ENCODE peak calls at places on chromosome 16, in four cellular contexts. F, U, G and R are unnamed samples.

GRCh38 chr16:68005786-68006286 is 6.6 kb upstream of the DPEP2 start:
- DNase-seq in F (peak; percentile 47), U (no peak), G (peak; percentile 60), R (no peak)

GRCh38 chr16:56041556-56042140 is 149.6 kb upstream of the GNAO1 start:
- DNase-seq in G (no peak), F (peak; percentile 14), U (no peak), R (no peak)

GRCh38 chr16:48499822-48500440 is 110.0 kb downstream of the N4BP1 start:
- DNase-seq in F (peak; percentile 28), U (no peak), G (peak; percentile 73), R (no peak)

GRCh38 chr16:30091474-30092372 is at the start of gene TBX6:
- DNase-seq in F (peak; percentile 96), U (peak; percentile 95), G (peak; percentile 91), R (peak; percentile 93)

GRCh38 chr16:15704545-15704987 is 54.5 kb downstream of the NDE1 start:
- DNase-seq in G (peak; percentile 67), F (peak; percentile 78), U (peak; percentile 68), R (peak; percentile 81)

GRCh38 chr16:54177052-54177856 is 109.3 kb downstream of the IRX3 start:
- DNase-seq in F (no peak), U (no peak), G (no peak), R (no peak)

GRCh38 chr16:19810817-19811731 is 73.6 kb downstream of the GPRC5B start:
- DNase-seq in G (no peak), U (no peak), F (no peak), R (no peak)

GRCh38 chr16:2015947-2016208 is 3.7 kb upstream of the NPW start:
- DNase-seq in F (no peak), U (no peak), G (no peak), R (no peak)

GRCh38 chr16:21684199-21684598 is 20.4 kb downstream of the OTOA start:
- DNase-seq in U (no peak), F (peak; percentile 21), G (peak; percentile 26), R (peak; percentile 32)

GRCh38 chr16:1374418-1375297 is 22.9 kb downstream of the GNPTG start:
- DNase-seq in G (no peak), U (no peak), F (no peak), R (no peak)

GRCh38 chr16:48561960-48562393 is 48.0 kb downstream of the N4BP1 start:
- DNase-seq in F (no peak), U (no peak), G (peak; percentile 38), R (no peak)

GRCh38 chr16:65124596-65124995 is 2.7 kb upstream of the CDH11 start:
- DNase-seq in F (no peak), U (no peak), G (no peak), R (no peak)

DNA sequence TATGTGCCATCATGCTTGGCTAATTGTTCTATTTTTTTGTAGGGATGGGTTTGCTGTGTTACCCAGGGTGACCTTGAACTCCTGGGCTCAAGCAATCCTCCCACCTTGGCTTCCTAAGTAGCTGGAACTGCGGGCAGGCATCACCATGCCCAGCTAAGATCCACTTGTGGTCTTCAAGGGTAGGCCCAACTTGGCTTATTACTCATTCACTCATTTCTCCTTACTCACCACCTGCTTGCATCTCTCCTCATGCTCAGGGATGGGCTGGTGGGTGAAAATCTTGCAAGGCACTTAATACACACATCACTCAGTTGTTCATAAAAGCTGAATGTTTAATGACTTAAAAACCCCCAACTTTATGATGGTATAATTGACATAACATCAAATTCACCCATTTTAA is 207.8 kb downstream of the SHISA9 start:
- DNase-seq in U (no peak), F (no peak), G (no peak), R (no peak)
- H3K27ac ChIP-seq in U (no peak overlapping the region), F (no peak overlapping the region), G (no peak overlapping the region), R (no peak overlapping the region)

DNA sequence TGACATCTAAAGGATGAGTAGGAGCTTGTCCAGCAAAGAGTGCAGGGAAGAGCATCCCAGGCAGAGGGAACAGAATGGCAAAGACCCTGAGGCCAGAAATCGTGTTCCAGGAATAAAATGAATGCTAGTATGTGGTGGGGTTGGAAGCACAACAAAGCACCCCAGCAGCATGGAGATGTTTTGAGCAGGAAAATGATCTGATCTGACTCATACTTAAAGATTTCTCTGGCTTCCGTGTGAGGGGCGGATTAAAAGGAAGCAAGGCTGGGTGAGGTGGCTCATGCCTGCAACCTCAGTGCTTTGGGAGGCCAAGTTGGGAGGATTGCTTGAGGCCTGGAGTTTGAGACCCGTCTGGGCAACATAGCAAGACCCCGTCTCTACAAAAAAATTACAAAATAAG is 2.3 kb downstream of the SLC5A11 start:
- DNase-seq in G (no peak), U (no peak), F (no peak), R (no peak)
- H3K27ac ChIP-seq in G (no peak overlapping the region), U (no peak overlapping the region), F (no peak overlapping the region), R (no peak overlapping the region)

GRCh38 chr16:27722892-27723450 is 173.0 kb downstream of the KATNIP start:
- DNase-seq in G (no peak), U (no peak), F (no peak), R (peak; percentile 46)

GRCh38 chr16:27720731-27721547 is 171.0 kb downstream of the KATNIP start:
- DNase-seq in G (no peak), F (no peak), U (peak; percentile 31), R (no peak)

GRCh38 chr16:27723711-27724490 is 174.0 kb downstream of the KATNIP start:
- DNase-seq in F (peak; percentile 22), G (no peak), U (no peak), R (peak; percentile 32)

GRCh38 chr16:27721548-27722265 is 171.8 kb downstream of the KATNIP start:
- DNase-seq in U (peak; percentile 63), G (peak; percentile 59), F (peak; percentile 37), R (peak; percentile 57)

DNA sequence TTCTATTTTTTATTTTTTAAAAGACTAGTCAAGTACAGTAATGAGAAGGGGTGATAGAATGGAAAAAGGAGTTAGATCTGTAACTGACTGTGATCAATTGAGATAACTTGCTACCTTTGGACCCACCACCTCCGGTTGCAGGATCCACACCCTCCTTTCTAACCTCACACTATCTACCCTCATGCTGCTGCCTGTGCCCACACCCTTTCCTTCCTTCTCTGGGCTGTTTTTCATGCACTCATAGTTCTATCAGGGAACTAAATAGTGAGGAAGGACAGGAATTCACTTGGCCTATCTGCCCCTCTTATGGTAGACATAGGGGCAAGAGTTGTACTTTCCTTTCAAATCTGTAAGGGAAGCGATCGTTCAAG is 172.3 kb downstream of the KATNIP start:
- DNase-seq in G (no peak), F (peak; percentile 29), U (no peak), R (peak; percentile 60)
- H3K27ac ChIP-seq in G (no peak overlapping the region), F (peak overlapping the region; percentile 61), U (no peak overlapping the region), R (peak overlapping the region; percentile 51)

DNA sequence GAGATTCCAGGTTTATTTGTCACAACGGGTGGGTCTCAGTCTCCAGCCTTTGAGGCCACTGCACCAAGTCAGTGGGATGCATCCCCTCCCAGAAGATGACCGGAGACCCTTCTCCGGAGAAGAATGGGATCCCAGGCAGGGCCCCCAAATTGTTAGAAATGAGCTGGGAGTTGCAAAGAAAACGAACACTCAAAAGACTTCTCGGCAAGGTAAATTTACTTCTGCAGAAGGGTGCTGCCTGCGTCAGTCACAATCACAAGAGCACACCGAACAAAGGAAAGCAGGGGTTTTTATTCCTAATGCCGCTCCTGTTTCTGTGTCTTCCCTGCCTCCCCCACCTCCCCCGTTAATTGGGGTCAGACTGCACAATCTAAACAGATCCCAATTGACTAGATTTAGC is 61.4 kb downstream of the ATF7IP2 start:
- DNase-seq in U (no peak), G (no peak), F (no peak), R (no peak)
- H3K27ac ChIP-seq in U (no peak overlapping the region), G (no peak overlapping the region), F (no peak overlapping the region), R (no peak overlapping the region)

GRCh38 chr16:11551842-11552241 is 34.9 kb downstream of the LITAF start:
- DNase-seq in F (no peak), G (no peak), U (no peak), R (no peak)
- H3K27ac ChIP-seq in F (peak overlapping the region; percentile 69), G (no peak overlapping the region), U (no peak overlapping the region), R (no peak overlapping the region)

GRCh38 chr16:57406881-57407280 is 2.3 kb downstream of the CCL17 start:
- DNase-seq in U (no peak), G (no peak), F (no peak), R (no peak)

GRCh38 chr16:57407521-57408353 is 3.2 kb downstream of the CCL17 start:
- DNase-seq in G (no peak), F (no peak), U (no peak), R (no peak)

GRCh38 chr16:57411362-57411976 is 6.9 kb downstream of the CCL17 start:
- DNase-seq in U (no peak), F (no peak), G (no peak), R (no peak)

GRCh38 chr16:57409870-57410585 is 5.5 kb downstream of the CCL17 start:
- DNase-seq in F (no peak), U (no peak), G (no peak), R (no peak)

DNA sequence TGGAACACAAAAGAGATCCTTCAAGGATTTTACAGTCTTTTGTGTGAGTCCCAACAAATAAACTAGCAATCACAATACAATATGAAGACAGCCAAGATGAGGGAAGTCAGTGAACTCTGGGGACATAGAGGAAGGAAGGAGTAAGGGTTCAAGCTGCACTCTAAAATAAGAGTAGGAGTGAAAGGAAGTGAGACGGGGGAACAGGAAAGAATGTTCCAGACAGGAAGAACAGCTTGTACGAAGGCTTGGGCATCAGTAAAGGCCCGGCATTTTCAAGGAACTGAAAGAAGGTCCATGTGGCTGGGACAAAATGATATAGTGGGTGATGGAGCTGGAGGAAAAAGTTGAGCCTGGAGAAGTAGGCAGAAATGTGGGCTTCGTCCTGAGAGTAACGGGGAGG is 4.5 kb downstream of the CCL17 start:
- DNase-seq in U (no peak), G (no peak), F (no peak), R (no peak)
- H3K27ac ChIP-seq in U (peak overlapping the region; percentile 63), G (no peak overlapping the region), F (no peak overlapping the region), R (no peak overlapping the region)

GRCh38 chr16:14527411-14528044 is 102.5 kb downstream of the PARN start:
- DNase-seq in F (no peak), U (no peak), G (peak; percentile 68), R (no peak)
- H3K27ac ChIP-seq in F (peak overlapping the region; percentile 17), U (no peak overlapping the region), G (peak overlapping the region; percentile 57), R (no peak overlapping the region)

DNA sequence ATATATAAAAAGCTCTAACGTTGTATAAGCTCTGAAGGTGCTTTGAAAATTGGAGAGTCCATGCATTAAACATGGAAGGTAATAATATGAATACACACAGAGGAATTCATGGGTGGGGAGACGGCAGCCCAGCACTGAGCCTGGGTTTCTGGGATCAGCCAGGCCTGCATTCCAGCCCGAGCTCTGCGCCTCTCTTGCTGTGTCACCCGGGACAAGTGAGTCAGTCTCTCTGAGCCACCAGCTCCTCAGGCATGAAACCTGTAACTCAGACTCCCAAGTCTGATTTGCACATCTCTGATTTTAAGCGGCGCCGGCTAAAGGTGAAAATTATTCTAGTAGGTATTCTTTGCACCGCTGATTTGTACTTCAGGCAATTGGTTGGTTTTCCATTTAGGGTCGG is 238.8 kb downstream of the MRTFB start:
- DNase-seq in F (no peak), G (peak; percentile 55), U (no peak), R (no peak)
- H3K27ac ChIP-seq in F (peak overlapping the region; percentile 37), G (no peak overlapping the region), U (no peak overlapping the region), R (no peak overlapping the region)

DNA sequence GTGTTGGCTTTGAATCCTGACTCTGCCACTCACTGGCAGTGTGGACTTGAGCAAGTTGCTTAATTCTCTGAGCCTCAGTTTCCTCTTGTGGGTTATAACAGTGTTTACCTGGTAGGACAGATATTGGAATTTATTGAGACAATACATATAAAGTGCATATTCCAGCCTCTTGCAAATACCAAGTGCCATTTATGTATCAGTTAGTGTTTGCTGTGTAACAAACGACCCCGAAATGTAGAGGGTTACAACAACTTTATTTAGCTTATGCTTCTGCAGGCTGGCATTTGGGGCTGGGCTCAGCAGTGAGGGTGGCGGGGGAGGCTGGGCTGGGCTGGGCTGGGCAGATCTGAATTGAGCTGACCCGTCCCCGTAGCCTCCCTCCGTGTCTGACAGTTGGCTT is 42.4 kb upstream of the IL21R start:
- DNase-seq in F (no peak), U (no peak), G (no peak), R (no peak)
- H3K27ac ChIP-seq in F (no peak overlapping the region), U (no peak overlapping the region), G (no peak overlapping the region), R (no peak overlapping the region)